ENCODE peak calls at places on chromosome 1, in seven cellular contexts. One of them, this sample, is unnamed.

GRCh38 chr1:41856361-41857285 is 62.1 kb downstream of the HIVEP3 start:
- DNase-seq in IMR-90: no peak
- DNase-seq in mesendoderm: no peak
- DNase-seq in H9: no peak
- DNase-seq in mesenchymal stem cell: no peak
- DNase-seq in trophoblast cell: peak; percentile 82
- DNase-seq in H1: no peak
- DNase-seq in this sample: no peak

GRCh38 chr1:94801919-94802546 is 18.1 kb upstream of the SLC44A3 start:
- DNase-seq in IMR-90: peak; percentile 94
- DNase-seq in mesendoderm: peak; percentile 87
- DNase-seq in H9: peak; percentile 62
- DNase-seq in mesenchymal stem cell: peak; percentile 94
- DNase-seq in trophoblast cell: no peak
- DNase-seq in H1: peak; percentile 19
- DNase-seq in this sample: peak; percentile 24

GRCh38 chr1:23254584-23254983 is 37.3 kb upstream of the HTR1D start:
- DNase-seq in IMR-90: no peak
- DNase-seq in mesendoderm: no peak
- DNase-seq in H9: no peak
- DNase-seq in mesenchymal stem cell: no peak
- DNase-seq in trophoblast cell: no peak
- DNase-seq in H1: no peak
- DNase-seq in this sample: no peak

GRCh38 chr1:201761178-201761577 is 67.8 kb upstream of the IPO9 start:
- DNase-seq in IMR-90: no peak
- DNase-seq in mesendoderm: peak; percentile 33
- DNase-seq in H9: no peak
- DNase-seq in mesenchymal stem cell: no peak
- DNase-seq in trophoblast cell: no peak
- DNase-seq in H1: no peak
- DNase-seq in this sample: no peak

GRCh38 chr1:35111106-35111505 is 31.9 kb downstream of the ZMYM1 start:
- DNase-seq in IMR-90: peak; percentile 92
- DNase-seq in mesendoderm: no peak
- DNase-seq in H9: no peak
- DNase-seq in mesenchymal stem cell: peak; percentile 70
- DNase-seq in trophoblast cell: no peak
- DNase-seq in H1: no peak
- DNase-seq in this sample: no peak

GRCh38 chr1:38929476-38929875 is 12.2 kb downstream of the RHBDL2 start:
- DNase-seq in IMR-90: no peak
- DNase-seq in mesendoderm: no peak
- DNase-seq in H9: peak; percentile 44
- DNase-seq in mesenchymal stem cell: no peak
- DNase-seq in trophoblast cell: no peak
- DNase-seq in H1: no peak
- DNase-seq in this sample: peak; percentile 9

GRCh38 chr1:8858888-8859706 is 19.4 kb downstream of the ENO1 start:
- DNase-seq in IMR-90: peak; percentile 67
- DNase-seq in mesendoderm: peak; percentile 80
- DNase-seq in H9: no peak
- DNase-seq in mesenchymal stem cell: peak; percentile 80
- DNase-seq in trophoblast cell: peak; percentile 43
- DNase-seq in H1: no peak
- DNase-seq in this sample: peak; percentile 41

GRCh38 chr1:247360991-247361721 is 29.5 kb upstream of the ZNF496 start:
- DNase-seq in IMR-90: peak; percentile 21
- DNase-seq in mesendoderm: no peak
- DNase-seq in H9: no peak
- DNase-seq in mesenchymal stem cell: no peak
- DNase-seq in trophoblast cell: no peak
- DNase-seq in H1: no peak
- DNase-seq in this sample: no peak

GRCh38 chr1:235841938-235842545 is 24.7 kb downstream of the LYST start:
- DNase-seq in IMR-90: no peak
- DNase-seq in mesendoderm: no peak
- DNase-seq in H9: no peak
- DNase-seq in mesenchymal stem cell: no peak
- DNase-seq in trophoblast cell: no peak
- DNase-seq in H1: no peak
- DNase-seq in this sample: no peak
- H3K4me1 ChIP-seq in IMR-90: no peaks in the 10 kb centered on the region
- H3K4me1 ChIP-seq in mesendoderm: no peaks in the 10 kb centered on the region
- H3K4me1 ChIP-seq in H9: no peaks in the 10 kb centered on the region
- H3K4me1 ChIP-seq in mesenchymal stem cell: no peaks in the 10 kb centered on the region
- H3K4me1 ChIP-seq in trophoblast cell: no peaks in the 10 kb centered on the region
- H3K4me1 ChIP-seq in H1: no peaks in the 10 kb centered on the region
- H3K4me1 ChIP-seq in this sample: peaks cover 7% of the 10 kb centered on the region

GRCh38 chr1:29704430-29704829 is 468.1 kb downstream of the PTPRU start:
- DNase-seq in IMR-90: no peak
- DNase-seq in mesendoderm: no peak
- DNase-seq in H9: no peak
- DNase-seq in mesenchymal stem cell: no peak
- DNase-seq in trophoblast cell: no peak
- DNase-seq in H1: no peak
- DNase-seq in this sample: no peak
- H2BK5ac ChIP-seq in IMR-90: no peak overlapping the region
- H2BK5ac ChIP-seq in mesendoderm: no peak overlapping the region
- H2BK5ac ChIP-seq in H9: no peak overlapping the region
- H2BK5ac ChIP-seq in mesenchymal stem cell: no peak overlapping the region
- H2BK5ac ChIP-seq in trophoblast cell: no peak overlapping the region
- H2BK5ac ChIP-seq in H1: no peak overlapping the region
- H2BK5ac ChIP-seq in this sample: no peak overlapping the region

GRCh38 chr1:18955442-18956188 is 861 bp downstream of the IFFO2 start:
- DNase-seq in IMR-90: no peak
- DNase-seq in mesendoderm: peak; percentile 57
- DNase-seq in H9: peak; percentile 62
- DNase-seq in mesenchymal stem cell: peak; percentile 34
- DNase-seq in trophoblast cell: peak; percentile 58
- DNase-seq in H1: no peak
- DNase-seq in this sample: no peak
- H3K4me1 ChIP-seq in IMR-90: peaks cover 25% of the 10 kb centered on the region
- H3K4me1 ChIP-seq in mesendoderm: peaks cover 6% of the 10 kb centered on the region
- H3K4me1 ChIP-seq in H9: no peaks in the 10 kb centered on the region
- H3K4me1 ChIP-seq in mesenchymal stem cell: peaks cover 39% of the 10 kb centered on the region
- H3K4me1 ChIP-seq in trophoblast cell: peaks cover 30% of the 10 kb centered on the region
- H3K4me1 ChIP-seq in H1: peaks cover 3% of the 10 kb centered on the region
- H3K4me1 ChIP-seq in this sample: peaks cover 15% of the 10 kb centered on the region

GRCh38 chr1:227174136-227174535 is 144.2 kb downstream of the CDC42BPA start:
- DNase-seq in IMR-90: peak; percentile 70
- DNase-seq in mesendoderm: no peak
- DNase-seq in H9: no peak
- DNase-seq in mesenchymal stem cell: no peak
- DNase-seq in trophoblast cell: peak; percentile 21
- DNase-seq in H1: no peak
- DNase-seq in this sample: no peak
- H2BK5ac ChIP-seq in IMR-90: no peak overlapping the region
- H2BK5ac ChIP-seq in mesendoderm: no peak overlapping the region
- H2BK5ac ChIP-seq in H9: no peak overlapping the region
- H2BK5ac ChIP-seq in mesenchymal stem cell: no peak overlapping the region
- H2BK5ac ChIP-seq in trophoblast cell: no peak overlapping the region
- H2BK5ac ChIP-seq in H1: no peak overlapping the region
- H2BK5ac ChIP-seq in this sample: no peak overlapping the region

GRCh38 chr1:24362416-24362815 is 43.3 kb downstream of the GRHL3 start:
- DNase-seq in IMR-90: no peak
- DNase-seq in mesendoderm: no peak
- DNase-seq in H9: no peak
- DNase-seq in mesenchymal stem cell: no peak
- DNase-seq in trophoblast cell: no peak
- DNase-seq in H1: no peak
- DNase-seq in this sample: no peak

GRCh38 chr1:24363994-24364393 is 44.8 kb downstream of the GRHL3 start:
- DNase-seq in IMR-90: no peak
- DNase-seq in mesendoderm: no peak
- DNase-seq in H9: no peak
- DNase-seq in mesenchymal stem cell: no peak
- DNase-seq in trophoblast cell: no peak
- DNase-seq in H1: no peak
- DNase-seq in this sample: no peak

GRCh38 chr1:24362982-24363614 is 43.9 kb downstream of the GRHL3 start:
- DNase-seq in IMR-90: peak; percentile 94
- DNase-seq in mesendoderm: no peak
- DNase-seq in H9: no peak
- DNase-seq in mesenchymal stem cell: peak; percentile 73
- DNase-seq in trophoblast cell: no peak
- DNase-seq in H1: no peak
- DNase-seq in this sample: no peak

GRCh38 chr1:24360681-24361080 is 41.5 kb downstream of the GRHL3 start:
- DNase-seq in IMR-90: no peak
- DNase-seq in mesendoderm: no peak
- DNase-seq in H9: no peak
- DNase-seq in mesenchymal stem cell: no peak
- DNase-seq in trophoblast cell: no peak
- DNase-seq in H1: no peak
- DNase-seq in this sample: no peak

DNA sequence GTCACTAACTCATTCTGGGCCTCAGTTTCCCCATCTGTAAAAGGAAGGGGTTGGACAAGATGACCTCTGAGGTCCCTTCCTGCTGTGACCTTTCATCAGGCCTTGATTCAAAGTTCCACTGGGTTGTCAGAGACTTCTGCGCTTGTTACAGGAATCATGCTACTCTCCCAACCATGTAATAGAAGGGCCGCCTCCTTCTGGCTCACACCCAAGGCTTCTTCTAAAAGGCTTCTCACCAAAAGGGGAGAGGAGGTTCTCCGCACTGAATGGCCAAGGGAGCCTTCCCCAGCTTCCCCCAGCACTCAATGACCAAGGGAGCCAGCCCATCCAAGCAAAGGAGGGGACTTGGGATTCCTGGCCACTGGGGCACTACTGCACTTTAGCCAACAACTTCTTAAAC is 42.7 kb downstream of the GRHL3 start:
- DNase-seq in IMR-90: no peak
- DNase-seq in mesendoderm: no peak
- DNase-seq in H9: no peak
- DNase-seq in mesenchymal stem cell: no peak
- DNase-seq in trophoblast cell: no peak
- DNase-seq in H1: no peak
- DNase-seq in this sample: no peak
- H3K4me1 ChIP-seq in IMR-90: peaks cover 14% of the 10 kb centered on the region
- H3K4me1 ChIP-seq in mesendoderm: no peaks in the 10 kb centered on the region
- H3K4me1 ChIP-seq in H9: no peaks in the 10 kb centered on the region
- H3K4me1 ChIP-seq in mesenchymal stem cell: peaks cover 14% of the 10 kb centered on the region
- H3K4me1 ChIP-seq in trophoblast cell: no peaks in the 10 kb centered on the region
- H3K4me1 ChIP-seq in H1: no peaks in the 10 kb centered on the region
- H3K4me1 ChIP-seq in this sample: peaks cover 15% of the 10 kb centered on the region